ENCODE peak calls at places on chromosomes 11 and 22, in five cellular contexts. U, G, F, X and W are unnamed samples.

GRCh38 chr11:12727556-12728070 is 53.4 kb downstream of the TEAD1 start:
- DNase-seq in G (no peak), X (no peak), F (no peak), U (no peak), W (no peak)

GRCh38 chr22:44566911-44567310 is 68.9 kb upstream of the RTL6 start:
- DNase-seq in G (no peak), X (no peak), F (no peak), U (no peak), W (no peak)

GRCh38 chr11:134819026-134819425 is 407.0 kb upstream of the B3GAT1 start:
- DNase-seq in U (no peak), F (no peak), X (no peak), G (peak), W (no peak)

GRCh38 chr11:33542921-33543320 is 157.7 kb downstream of the C11orf91 start:
- DNase-seq in X (peak), G (peak), F (no peak), U (peak), W (peak)

GRCh38 chr22:50672471-50673230 is at the start of gene SHANK3:
- DNase-seq in U (no peak), F (no peak), X (no peak), G (peak), W (peak)

GRCh38 chr22:48171294-48171693 is 1408.8 kb downstream of the TBC1D22A start:
- DNase-seq in G (no peak), F (no peak), X (no peak), U (no peak), W (no peak)

GRCh38 chr11:119185916-119186634 is 800 bp downstream of the NHERF4 start:
- DNase-seq in G (no peak), X (no peak), F (no peak), U (no peak), W (no peak)

GRCh38 chr22:46863794-46864193 is 101.3 kb downstream of the TBC1D22A start:
- DNase-seq in G (no peak), U (no peak), F (no peak), X (no peak), W (no peak)

GRCh38 chr22:38490915-38491314 is 15.2 kb downstream of the DDX17 start:
- DNase-seq in G (no peak), F (no peak), U (peak), X (no peak), W (no peak)

GRCh38 chr11:2213384-2213842 is 41.8 kb upstream of the TH start:
- DNase-seq in U (no peak), X (no peak), F (no peak), G (no peak), W (no peak)

GRCh38 chr22:41687901-41688364 is 734 bp downstream of the SNU13 start:
- DNase-seq in F (no peak), X (no peak), G (peak), U (peak), W (no peak)

GRCh38 chr11:71075116-71075720 is 177.2 kb downstream of the SHANK2 start:
- DNase-seq in X (no peak), G (no peak), F (no peak), U (no peak), W (no peak)